ENCODE peak calls at places on chromosomes 12 and 14, in four cellular contexts. One of them, this sample, is unnamed.

GRCh38 chr12:5377997-5378596 is 53.8 kb upstream of the NTF3 start:
- DNase-seq in sigmoid colon: peak
- DNase-seq in lower leg skin: no peak
- DNase-seq in transverse colon: peak
- DNase-seq in this sample: no peak

GRCh38 chr14:103418508-103418818 is 33.2 kb downstream of the MARK3 start:
- DNase-seq in sigmoid colon: no peak
- DNase-seq in lower leg skin: no peak
- DNase-seq in transverse colon: no peak
- DNase-seq in this sample: no peak

GRCh38 chr14:61565836-61566536 is 129.3 kb upstream of the HIF1A start:
- DNase-seq in sigmoid colon: no peak
- DNase-seq in lower leg skin: no peak
- DNase-seq in transverse colon: no peak
- DNase-seq in this sample: no peak

GRCh38 chr14:90781344-90781761 is 34.9 kb downstream of the TTC7B start:
- DNase-seq in sigmoid colon: no peak
- DNase-seq in lower leg skin: no peak
- DNase-seq in transverse colon: no peak
- DNase-seq in this sample: no peak

GRCh38 chr12:92496790-92497189 is 206.0 kb upstream of the PLEKHG7 start:
- DNase-seq in sigmoid colon: no peak
- DNase-seq in lower leg skin: no peak
- DNase-seq in transverse colon: no peak
- DNase-seq in this sample: no peak

GRCh38 chr12:130254476-130255276 is 83.0 kb upstream of the PIWIL1 start:
- DNase-seq in sigmoid colon: no peak
- DNase-seq in lower leg skin: peak
- DNase-seq in transverse colon: no peak
- DNase-seq in this sample: no peak

GRCh38 chr14:65242732-65243134 is 140.4 kb upstream of the MAX start:
- DNase-seq in sigmoid colon: no peak
- DNase-seq in lower leg skin: no peak
- DNase-seq in transverse colon: no peak
- DNase-seq in this sample: no peak

GRCh38 chr12:47901285-47902093 is 3.3 kb downstream of the VDR start:
- DNase-seq in sigmoid colon: peak
- DNase-seq in lower leg skin: no peak
- DNase-seq in transverse colon: peak
- DNase-seq in this sample: no peak

GRCh38 chr14:32934891-32935633 is 3.6 kb upstream of the NPAS3 start:
- DNase-seq in sigmoid colon: peak
- DNase-seq in lower leg skin: no peak
- DNase-seq in transverse colon: no peak
- DNase-seq in this sample: no peak

GRCh38 chr12:25839470-25839869 is 119.0 kb upstream of the RASSF8 start:
- DNase-seq in sigmoid colon: no peak
- DNase-seq in lower leg skin: no peak
- DNase-seq in transverse colon: no peak
- DNase-seq in this sample: no peak

GRCh38 chr14:34072921-34073320 is 122.0 kb upstream of the EGLN3 start:
- DNase-seq in sigmoid colon: no peak
- DNase-seq in lower leg skin: no peak
- DNase-seq in transverse colon: no peak
- DNase-seq in this sample: no peak

GRCh38 chr12:132202929-132203721 is 58.9 kb downstream of the NOC4L start:
- DNase-seq in sigmoid colon: no peak
- DNase-seq in lower leg skin: no peak
- DNase-seq in transverse colon: no peak
- DNase-seq in this sample: no peak

GRCh38 chr14:105490318-105490571 is 801 bp upstream of the TEDC1 start:
- DNase-seq in sigmoid colon: no peak
- DNase-seq in lower leg skin: peak
- DNase-seq in transverse colon: peak
- DNase-seq in this sample: no peak

GRCh38 chr12:41277019-41277770 is 89.1 kb downstream of the PDZRN4 start:
- DNase-seq in sigmoid colon: no peak
- DNase-seq in lower leg skin: no peak
- DNase-seq in transverse colon: no peak
- DNase-seq in this sample: no peak

GRCh38 chr12:30437044-30437443 is 258.6 kb downstream of the IPO8 start:
- DNase-seq in sigmoid colon: no peak
- DNase-seq in lower leg skin: no peak
- DNase-seq in transverse colon: no peak
- DNase-seq in this sample: no peak

GRCh38 chr12:114668151-114668891 is 15.7 kb downstream of the TBX3 start:
- DNase-seq in sigmoid colon: peak
- DNase-seq in lower leg skin: peak
- DNase-seq in transverse colon: peak
- DNase-seq in this sample: peak

GRCh38 chr14:105094193-105094907 is 29.1 kb upstream of the GPR132 start:
- DNase-seq in sigmoid colon: no peak
- DNase-seq in lower leg skin: no peak
- DNase-seq in transverse colon: no peak
- DNase-seq in this sample: no peak

GRCh38 chr12:2347844-2348476 is 295.2 kb downstream of the CACNA1C start:
- DNase-seq in sigmoid colon: no peak
- DNase-seq in lower leg skin: no peak
- DNase-seq in transverse colon: no peak
- DNase-seq in this sample: no peak

GRCh38 chr12:27331299-27331926 is 1.2 kb upstream of the BMAL2 start:
- DNase-seq in sigmoid colon: no peak
- DNase-seq in lower leg skin: no peak
- DNase-seq in transverse colon: no peak
- DNase-seq in this sample: peak

GRCh38 chr12:89825591-89826449 is 117.2 kb upstream of the ATP2B1 start:
- DNase-seq in sigmoid colon: no peak
- DNase-seq in lower leg skin: no peak
- DNase-seq in transverse colon: no peak
- DNase-seq in this sample: no peak

GRCh38 chr12:7137868-7138267 is 7.7 kb downstream of the CLSTN3 start:
- DNase-seq in sigmoid colon: no peak
- DNase-seq in lower leg skin: no peak
- DNase-seq in transverse colon: no peak
- DNase-seq in this sample: no peak

GRCh38 chr14:38197761-38198345 is 9.9 kb upstream of the SSTR1 start:
- DNase-seq in sigmoid colon: no peak
- DNase-seq in lower leg skin: no peak
- DNase-seq in transverse colon: no peak
- DNase-seq in this sample: no peak

GRCh38 chr14:29892327-29892726 is 35.3 kb downstream of the PRKD1 start:
- DNase-seq in sigmoid colon: no peak
- DNase-seq in lower leg skin: no peak
- DNase-seq in transverse colon: no peak
- DNase-seq in this sample: no peak

GRCh38 chr12:43551271-43551970 is 582 bp downstream of the ADAMTS20 start:
- DNase-seq in sigmoid colon: no peak
- DNase-seq in lower leg skin: no peak
- DNase-seq in transverse colon: no peak
- DNase-seq in this sample: no peak

GRCh38 chr12:49129332-49130150 is 1.7 kb downstream of the TUBA1B start:
- DNase-seq in sigmoid colon: no peak
- DNase-seq in lower leg skin: no peak
- DNase-seq in transverse colon: no peak
- DNase-seq in this sample: no peak

GRCh38 chr14:104888489-104889373 is 23.7 kb downstream of the CEP170B start:
- DNase-seq in sigmoid colon: peak
- DNase-seq in lower leg skin: no peak
- DNase-seq in transverse colon: no peak
- DNase-seq in this sample: no peak

GRCh38 chr12:121673013-121673441 is 3.6 kb upstream of the MORN3 start:
- DNase-seq in sigmoid colon: peak
- DNase-seq in lower leg skin: peak
- DNase-seq in transverse colon: peak
- DNase-seq in this sample: no peak

GRCh38 chr14:78157855-78158436 is 12.2 kb upstream of the NRXN3 start:
- DNase-seq in sigmoid colon: no peak
- DNase-seq in lower leg skin: no peak
- DNase-seq in transverse colon: no peak
- DNase-seq in this sample: no peak

GRCh38 chr12:85179680-85180300 is 100.2 kb upstream of the ALX1 start:
- DNase-seq in sigmoid colon: no peak
- DNase-seq in lower leg skin: no peak
- DNase-seq in transverse colon: no peak
- DNase-seq in this sample: no peak

GRCh38 chr14:90445011-90445410 is 48.2 kb downstream of the CALM1 start:
- DNase-seq in sigmoid colon: no peak
- DNase-seq in lower leg skin: no peak
- DNase-seq in transverse colon: no peak
- DNase-seq in this sample: no peak

GRCh38 chr12:108060054-108060453 is 69.0 kb upstream of the WSCD2 start:
- DNase-seq in sigmoid colon: no peak
- DNase-seq in lower leg skin: no peak
- DNase-seq in transverse colon: no peak
- DNase-seq in this sample: no peak

GRCh38 chr12:52244615-52244994 is 11.6 kb downstream of the KRT7 start:
- DNase-seq in sigmoid colon: peak
- DNase-seq in lower leg skin: no peak
- DNase-seq in transverse colon: no peak
- DNase-seq in this sample: no peak

GRCh38 chr12:89208661-89209096 is 143.6 kb downstream of the DUSP6 start:
- DNase-seq in sigmoid colon: no peak
- DNase-seq in lower leg skin: no peak
- DNase-seq in transverse colon: no peak
- DNase-seq in this sample: no peak

GRCh38 chr14:98916036-98916435 is 356.0 kb downstream of the BCL11B start:
- DNase-seq in sigmoid colon: no peak
- DNase-seq in lower leg skin: no peak
- DNase-seq in transverse colon: no peak
- DNase-seq in this sample: no peak
- TF ChIP-seq POLR2A in sigmoid colon: no peak
- TF ChIP-seq POLR2A in lower leg skin: no peak
- TF ChIP-seq POLR2A in transverse colon: no peak
- TF ChIP-seq POLR2A in this sample: no peak

DNA sequence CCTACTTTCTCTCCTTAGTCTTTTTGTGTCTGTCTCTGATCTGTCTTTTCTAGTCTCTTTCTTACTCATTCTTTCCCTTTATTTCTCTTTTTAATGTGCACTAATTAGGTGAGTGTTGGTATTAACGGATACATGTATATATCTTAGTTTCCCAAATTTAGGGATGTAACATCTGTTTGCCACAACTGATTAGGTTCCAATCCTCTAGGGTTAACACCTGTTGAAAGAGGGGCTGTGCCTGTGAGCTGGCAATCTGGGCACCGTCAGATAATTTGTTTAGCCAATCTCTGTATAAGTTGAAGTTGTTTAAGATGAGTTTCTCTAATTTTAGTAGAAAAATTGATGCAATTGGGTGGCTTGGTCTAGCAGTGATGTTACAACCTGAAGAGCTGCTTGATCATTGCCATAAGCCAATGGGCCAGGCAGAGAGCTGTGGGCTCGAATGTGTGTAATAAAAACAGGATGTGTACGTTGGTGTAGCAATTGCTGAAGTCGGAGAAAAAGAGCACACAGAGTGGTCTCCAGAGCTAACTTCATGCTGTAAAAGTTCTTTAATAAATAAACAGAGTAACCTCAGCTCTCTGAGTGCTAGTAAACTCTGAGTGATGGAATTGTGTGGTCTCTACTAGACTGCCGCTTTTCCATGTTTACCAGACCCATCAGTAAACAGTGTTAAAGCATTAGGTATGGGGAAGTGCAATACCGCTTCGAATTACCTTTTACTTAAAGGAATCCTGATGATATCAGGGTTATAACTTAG is 18.3 kb upstream of the LYZ start:
- DNase-seq in sigmoid colon: no peak
- DNase-seq in lower leg skin: no peak
- DNase-seq in transverse colon: no peak
- DNase-seq in this sample: no peak
- TF ChIP-seq POLR2A in sigmoid colon: no peak
- TF ChIP-seq POLR2A in lower leg skin: no peak
- TF ChIP-seq POLR2A in transverse colon: peak
- TF ChIP-seq POLR2A in this sample: no peak

DNA sequence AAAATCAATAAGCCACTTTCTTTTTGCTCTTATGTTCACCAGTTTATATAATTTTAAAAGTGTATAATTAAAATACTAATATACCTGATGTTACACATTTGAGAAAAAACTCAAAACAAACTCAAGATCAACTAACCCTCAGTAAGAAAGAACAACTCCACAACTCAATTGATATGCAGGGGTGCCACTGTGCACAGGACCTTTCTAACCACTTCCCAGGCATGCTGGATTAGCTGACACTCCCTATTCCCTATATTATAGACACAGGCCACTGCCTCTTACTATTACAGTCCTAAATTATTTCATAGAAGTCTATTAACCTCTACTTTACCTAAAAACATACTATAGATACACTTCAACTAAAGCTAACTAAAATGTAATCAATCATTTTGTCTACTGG is 191.7 kb upstream of the KRR1 start:
- DNase-seq in sigmoid colon: no peak
- DNase-seq in lower leg skin: no peak
- DNase-seq in transverse colon: no peak
- DNase-seq in this sample: no peak
- TF ChIP-seq POLR2A in sigmoid colon: no peak
- TF ChIP-seq POLR2A in lower leg skin: no peak
- TF ChIP-seq POLR2A in transverse colon: no peak
- TF ChIP-seq POLR2A in this sample: no peak

GRCh38 chr14:37172024-37172869 is at the start of gene SLC25A21:
- DNase-seq in sigmoid colon: peak
- DNase-seq in lower leg skin: peak
- DNase-seq in transverse colon: peak
- DNase-seq in this sample: no peak
- TF ChIP-seq POLR2A in sigmoid colon: peak
- TF ChIP-seq POLR2A in lower leg skin: no peak
- TF ChIP-seq POLR2A in transverse colon: peak
- TF ChIP-seq POLR2A in this sample: no peak

This sample was measured in H54.